ENCODE peak calls at places on chromosomes 2 and 18, in ten cellular contexts. F is iris pigment epithelial cell; A is EH; X is NCI-H1105; N is stimulated activated CD8-positive, alpha-beta memory T cell treated with anti-CD3 and anti-CD28 coated beads, Interleukin-12 subunit alpha, Interleukin-12 subunit beta, amount 100 ng/mL, for 4 hours; W is NCI-H774; C is activated CD4-positive, CD25-positive, alpha-beta regulatory T cell treated with anti-CD3 and anti-CD28 coated beads, Interleukin-2, amount 50 U/mL, for 72 hours; M is cardiac septum; L is mesendoderm; J is erythroblast. O is an unnamed sample.

GRCh38 chr2:11239718-11240462 is 84.6 kb downstream of the SLC66A3 start:
- DNase-seq in F (peak), A (peak), X (no peak), N (no peak), W (no peak), C (no peak), M (no peak), L (peak), J (no peak), O (no peak)

GRCh38 chr2:158953926-158954763 is 14.3 kb upstream of the TANC1 start:
- DNase-seq in F (peak), A (peak), X (peak), N (no peak), W (peak), C (no peak), M (peak), L (no peak), J (peak), O (peak)

GRCh38 chr2:96665083-96665569 is 22.6 kb downstream of the FER1L5 start:
- DNase-seq in F (peak), A (peak), X (no peak), N (no peak), W (no peak), C (no peak), M (no peak), L (peak), J (no peak), O (peak)

GRCh38 chr18:69951182-69951581 is 3.5 kb upstream of the CD226 start:
- DNase-seq in F (peak), A (peak), X (no peak), N (no peak), W (no peak), C (no peak), M (no peak), L (peak), J (no peak), O (no peak)

GRCh38 chr2:129751409-129751808 is 228.1 kb upstream of the RAB6C start:
- DNase-seq in F (no peak), A (no peak), X (no peak), N (no peak), W (no peak), C (no peak), M (no peak), L (no peak), J (no peak), O (no peak)

GRCh38 chr18:47944972-47945843 is 14.7 kb upstream of the SMAD2 start:
- DNase-seq in F (peak), A (peak), X (no peak), N (no peak), W (no peak), C (no peak), M (no peak), L (peak), J (no peak), O (no peak)

GRCh38 chr18:54888933-54889332 is 60.7 kb downstream of the RAB27B start:
- DNase-seq in F (peak), A (peak), X (no peak), N (no peak), W (no peak), C (no peak), M (no peak), L (no peak), J (no peak), O (no peak)

GRCh38 chr2:223601932-223602676 is at the start of gene SCG2:
- DNase-seq in F (peak), A (peak), X (peak), N (peak), W (peak), C (no peak), M (peak), L (peak), J (peak), O (peak)

GRCh38 chr2:17621781-17622180 is 81.3 kb downstream of the VSNL1 start:
- DNase-seq in F (peak), A (peak), X (no peak), N (no peak), W (no peak), C (no peak), M (no peak), L (no peak), J (no peak), O (no peak)

GRCh38 chr2:231679131-231679530 is 29.2 kb upstream of the PTMA start:
- DNase-seq in F (no peak), A (no peak), X (no peak), N (no peak), W (no peak), C (no peak), M (no peak), L (no peak), J (no peak), O (no peak)

GRCh38 chr2:206323486-206323885 is 49.0 kb downstream of the ZDBF2 start:
- DNase-seq in F (no peak), A (no peak), X (no peak), N (no peak), W (no peak), C (no peak), M (no peak), L (peak), J (no peak), O (no peak)

GRCh38 chr2:209868595-209868994 is 97.0 kb downstream of the UNC80 start:
- DNase-seq in F (no peak), A (no peak), X (no peak), N (no peak), W (no peak), C (no peak), M (no peak), L (no peak), J (no peak), O (no peak)

GRCh38 chr2:240404174-240404852 is 31.1 kb upstream of the GPC1 start:
- DNase-seq in F (no peak), A (no peak), X (no peak), N (no peak), W (no peak), C (no peak), M (no peak), L (no peak), J (no peak), O (no peak)

GRCh38 chr2:45700407-45701013 is 49.0 kb downstream of the PRKCE start:
- DNase-seq in F (no peak), A (no peak), X (no peak), N (no peak), W (no peak), C (no peak), M (no peak), L (no peak), J (no peak), O (no peak)

GRCh38 chr2:222057249-222058073 is 241.3 kb downstream of the PAX3 start:
- DNase-seq in F (no peak), A (peak), X (no peak), N (no peak), W (no peak), C (no peak), M (no peak), L (peak), J (no peak), O (no peak)

O was measured in thoracic aorta.